ENCODE peak calls at places on chromosomes 3 and 15, in ten cellular contexts. Y is activated CD8-positive, alpha-beta memory T cell treated with anti-CD3 and anti-CD28 coated beads for 48 hours; Z is transverse colon; G is HT1080; X is DMS153; P is neural progenitor cell; K is COR-L47; D is non-pigmented ciliary epithelial cell; W is Ammon's horn; L is GM04503. J is an unnamed sample.

GRCh38 chr15:74808073-74808839 is 4.4 kb upstream of the LMAN1L start:
- DNase-seq in Y (no peak), Z (peak), G (no peak), X (no peak), P (no peak), K (no peak), D (no peak), W (no peak), L (no peak), J (no peak)

GRCh38 chr3:193096076-193096475 is 144.9 kb upstream of the PLAAT1 start:
- DNase-seq in Y (no peak), Z (no peak), G (no peak), X (no peak), P (no peak), K (no peak), D (no peak), W (no peak), L (no peak), J (no peak)

GRCh38 chr3:170232266-170232665 is 10.0 kb downstream of the PRKCI start:
- DNase-seq in Y (no peak), Z (no peak), G (no peak), X (no peak), P (no peak), K (no peak), D (no peak), W (no peak), L (no peak), J (no peak)

GRCh38 chr3:189787622-189788021 is 156.4 kb downstream of the TP63 start:
- DNase-seq in Y (no peak), Z (no peak), G (peak), X (no peak), P (no peak), K (no peak), D (no peak), W (no peak), L (no peak), J (no peak)

GRCh38 chr3:42515391-42515916 is 13.0 kb downstream of the VIPR1 start:
- DNase-seq in Y (no peak), Z (peak), G (no peak), X (no peak), P (no peak), K (no peak), D (no peak), W (peak), L (no peak), J (no peak)

GRCh38 chr3:170999737-171000242 is 26.7 kb downstream of the SLC2A2 start:
- DNase-seq in Y (no peak), Z (peak), G (peak), X (no peak), P (no peak), K (no peak), D (peak), W (no peak), L (no peak), J (peak)

GRCh38 chr15:85473455-85473854 is 93.1 kb downstream of the AKAP13 start:
- DNase-seq in Y (no peak), Z (no peak), G (peak), X (no peak), P (no peak), K (no peak), D (no peak), W (no peak), L (no peak), J (no peak)

GRCh38 chr3:40287248-40287647 is 22.3 kb upstream of the EIF1B start:
- DNase-seq in Y (no peak), Z (no peak), G (no peak), X (no peak), P (no peak), K (no peak), D (no peak), W (no peak), L (no peak), J (no peak)

GRCh38 chr3:87247086-87247781 is 20.1 kb downstream of the CHMP2B start:
- DNase-seq in Y (no peak), Z (no peak), G (no peak), X (no peak), P (no peak), K (no peak), D (no peak), W (no peak), L (no peak), J (no peak)

GRCh38 chr3:72144773-72145505 is 360.0 kb upstream of the PROK2 start:
- DNase-seq in Y (no peak), Z (no peak), G (no peak), X (no peak), P (no peak), K (no peak), D (no peak), W (no peak), L (no peak), J (no peak)

GRCh38 chr15:34223904-34224596 is 766 bp upstream of the EMC4 start:
- DNase-seq in Y (no peak), Z (peak), G (no peak), X (no peak), P (peak), K (no peak), D (no peak), W (peak), L (no peak), J (no peak)